ENCODE peak calls at places on chromosomes 3 and 15, in six cellular contexts. T, L, Y, Q, F and K are unnamed samples.
A peak's percentile ranks its signal among the peaks of the same experiment; 100 is the strongest.

GRCh38 chr3:132554437-132554836 is 42.6 kb upstream of the ACKR4 start:
- DNase-seq in T (no peak), L (no peak), Y (no peak), Q (no peak), F (no peak), K (peak; percentile 57)

GRCh38 chr15:84816694-84817460 is at the start of gene ALPK3:
- DNase-seq in T (no peak), L (peak; percentile 76), Y (no peak), Q (peak; percentile 84), F (peak; percentile 83), K (no peak)

GRCh38 chr3:127808197-127808596 is 14.1 kb downstream of the MGLL start:
- DNase-seq in T (no peak), L (no peak), Y (no peak), Q (no peak), F (no peak), K (no peak)

GRCh38 chr3:33167716-33168339 is 50.8 kb downstream of the SUSD5 start:
- DNase-seq in T (no peak), L (no peak), Y (no peak), Q (no peak), F (no peak), K (no peak)

GRCh38 chr15:91338763-91339162 is 238.7 kb downstream of the SV2B start:
- DNase-seq in T (no peak), L (no peak), Y (peak; percentile 37), Q (no peak), F (no peak), K (peak; percentile 5)

GRCh38 chr3:77825045-77825827 is 785.3 kb downstream of the ROBO2 start:
- DNase-seq in T (peak; percentile 88), L (no peak), Y (peak; percentile 99), Q (peak; percentile 92), F (no peak), K (peak; percentile 90)

GRCh38 chr3:114712728-114713492 is 419.1 kb downstream of the TIGIT start:
- DNase-seq in T (no peak), L (no peak), Y (peak; percentile 29), Q (no peak), F (no peak), K (no peak)

GRCh38 chr3:126211569-126211968 is 31.2 kb upstream of the ALDH1L1 start:
- DNase-seq in T (no peak), L (no peak), Y (no peak), Q (no peak), F (no peak), K (no peak)

GRCh38 chr15:38144921-38145320 is 107.7 kb upstream of the SPRED1 start:
- DNase-seq in T (no peak), L (no peak), Y (no peak), Q (no peak), F (no peak), K (peak; percentile 4)

GRCh38 chr3:45123030-45123429 is 23.1 kb downstream of the CDCP1 start:
- DNase-seq in T (peak; percentile 89), L (peak; percentile 81), Y (peak; percentile 94), Q (no peak), F (no peak), K (no peak)

GRCh38 chr15:75389791-75390382 is 21.5 kb upstream of the MAN2C1 start:
- DNase-seq in T (no peak), L (no peak), Y (no peak), Q (no peak), F (no peak), K (no peak)

GRCh38 chr15:69593981-69594966 is 141.7 kb downstream of the RPLP1 start:
- DNase-seq in T (no peak), L (no peak), Y (peak; percentile 50), Q (no peak), F (peak; percentile 41), K (peak; percentile 18)

GRCh38 chr15:69557340-69558137 is 104.9 kb downstream of the RPLP1 start:
- DNase-seq in T (peak; percentile 92), L (no peak), Y (peak; percentile 87), Q (no peak), F (no peak), K (peak; percentile 86)

GRCh38 chr3:111913163-111913763 is 54.2 kb downstream of the PHLDB2 start:
- DNase-seq in T (no peak), L (no peak), Y (no peak), Q (no peak), F (no peak), K (no peak)

GRCh38 chr3:152359385-152360248 is 90.9 kb downstream of the MBNL1 start:
- DNase-seq in T (no peak), L (no peak), Y (peak; percentile 66), Q (no peak), F (no peak), K (no peak)

GRCh38 chr15:92803852-92804609 is 96.1 kb upstream of the CHD2 start:
- DNase-seq in T (peak; percentile 100), L (peak; percentile 80), Y (peak; percentile 100), Q (peak; percentile 91), F (peak; percentile 82), K (peak; percentile 99)

GRCh38 chr3:184230603-184231528 is 1.5 kb downstream of the VWA5B2 start:
- DNase-seq in T (no peak), L (no peak), Y (peak; percentile 44), Q (peak; percentile 72), F (no peak), K (no peak)

GRCh38 chr3:112894258-112894657 is 47.6 kb upstream of the CD200R1L start:
- DNase-seq in T (no peak), L (no peak), Y (peak; percentile 43), Q (no peak), F (no peak), K (peak; percentile 18)

GRCh38 chr3:177749836-177750235 is 552.6 kb upstream of the TBL1XR1 start:
- DNase-seq in T (no peak), L (no peak), Y (peak; percentile 31), Q (no peak), F (no peak), K (no peak)

GRCh38 chr15:90099868-90100854 is 2.1 kb downstream of the IDH2 start:
- DNase-seq in T (peak; percentile 71), L (no peak), Y (peak; percentile 56), Q (no peak), F (peak; percentile 54), K (no peak)

GRCh38 chr3:40584625-40585189 is 59.9 kb downstream of the ZNF621 start:
- DNase-seq in T (peak; percentile 9), L (peak; percentile 57), Y (peak; percentile 55), Q (peak; percentile 94), F (peak; percentile 89), K (peak; percentile 81)
- TF ChIP-seq CTCF in T (peak; percentile 99), L (peak; percentile 83), Y (peak; percentile 100), Q (peak; percentile 92), F (peak; percentile 92), K (peak; percentile 99)

DNA sequence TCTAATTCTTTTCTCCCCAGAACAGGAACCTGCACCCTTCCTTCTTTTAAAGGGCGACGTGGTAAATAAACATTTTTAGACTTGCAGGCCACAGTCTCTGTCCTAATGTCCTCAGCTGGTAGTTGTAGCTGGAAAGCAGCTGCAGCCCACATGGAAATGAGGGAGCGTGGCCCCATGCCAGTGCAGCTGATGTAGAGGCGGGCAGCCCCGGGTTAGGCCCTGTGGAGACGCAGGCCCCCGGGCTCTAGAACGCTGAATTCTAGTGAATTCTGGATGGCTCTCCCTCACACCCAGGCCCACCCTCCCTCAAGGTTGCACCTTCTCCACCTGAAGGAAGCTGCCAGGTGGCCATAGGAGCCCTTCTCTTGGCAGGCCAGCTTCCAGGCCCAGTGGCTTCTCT is 52.3 kb downstream of the PGPEP1L start:
- DNase-seq in T (no peak), L (no peak), Y (no peak), Q (peak; percentile 82), F (peak; percentile 45), K (no peak)
- H3K36me3 ChIP-seq in T (peaks cover 33% of the 10 kb centered on the region), L (peaks cover 34% of the 10 kb centered on the region), Y (peaks cover 10% of the 10 kb centered on the region), Q (peaks cover 40% of the 10 kb centered on the region), F (peaks cover 42% of the 10 kb centered on the region), K (peaks cover 25% of the 10 kb centered on the region)

DNA sequence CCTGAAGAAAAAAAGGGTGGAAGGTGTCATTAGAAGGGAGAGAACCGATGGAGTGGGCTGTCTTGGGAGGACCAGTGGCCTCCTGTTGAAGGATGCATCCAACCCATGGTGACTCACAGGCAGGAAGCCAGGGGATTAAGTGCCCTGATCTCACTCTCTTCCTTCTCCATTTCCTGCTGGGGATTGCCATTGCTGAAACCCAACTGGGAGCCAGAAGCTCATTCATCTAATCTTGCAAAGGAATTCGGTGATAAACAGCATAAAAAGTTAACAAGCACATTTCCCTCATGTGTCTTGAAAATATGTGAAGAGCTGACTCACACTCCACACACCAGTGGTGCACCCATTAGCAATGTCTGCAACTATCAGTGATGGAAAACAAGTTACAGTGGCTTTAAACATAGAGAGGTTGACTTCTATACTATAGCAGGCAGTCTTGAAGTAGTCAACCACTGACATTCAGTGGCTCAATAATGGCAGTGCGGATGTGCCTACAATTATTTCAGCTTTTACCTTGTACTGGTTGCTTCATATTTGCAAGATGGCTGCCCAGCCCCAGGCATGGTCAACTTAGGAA is 12.8 kb upstream of the CSRNP1 start:
- DNase-seq in T (peak; percentile 87), L (no peak), Y (peak; percentile 79), Q (no peak), F (no peak), K (peak; percentile 92)
- TF ChIP-seq CTCF in T (no peak), L (no peak), Y (no peak), Q (no peak), F (no peak), K (no peak)

DNA sequence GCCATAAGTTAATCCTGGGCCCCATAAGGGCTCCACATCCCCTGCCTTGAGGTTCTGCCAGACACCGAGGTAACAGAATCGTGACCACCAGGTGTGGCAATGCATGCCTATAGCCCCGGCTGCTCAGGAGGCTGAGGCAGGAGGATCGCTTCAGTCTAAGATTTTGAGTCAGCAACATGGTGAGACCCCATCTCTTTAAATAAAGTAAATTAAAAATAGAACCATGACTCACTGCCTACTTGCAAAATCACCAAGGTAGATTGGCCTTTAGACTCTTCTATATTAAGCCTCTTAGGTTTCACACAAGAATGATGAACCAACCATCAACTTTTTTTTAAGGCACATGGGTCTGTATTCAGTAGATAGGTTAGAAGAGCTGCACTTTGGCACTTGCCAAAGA is 9.7 kb downstream of the WDR5B start:
- DNase-seq in T (no peak), L (no peak), Y (no peak), Q (no peak), F (no peak), K (no peak)
- H3K36me3 ChIP-seq in T (peaks cover 1% of the 10 kb centered on the region), L (peaks cover 32% of the 10 kb centered on the region), Y (peaks cover 14% of the 10 kb centered on the region), Q (peaks cover 77% of the 10 kb centered on the region), F (peaks cover 66% of the 10 kb centered on the region), K (no peaks in the 10 kb centered on the region)

DNA sequence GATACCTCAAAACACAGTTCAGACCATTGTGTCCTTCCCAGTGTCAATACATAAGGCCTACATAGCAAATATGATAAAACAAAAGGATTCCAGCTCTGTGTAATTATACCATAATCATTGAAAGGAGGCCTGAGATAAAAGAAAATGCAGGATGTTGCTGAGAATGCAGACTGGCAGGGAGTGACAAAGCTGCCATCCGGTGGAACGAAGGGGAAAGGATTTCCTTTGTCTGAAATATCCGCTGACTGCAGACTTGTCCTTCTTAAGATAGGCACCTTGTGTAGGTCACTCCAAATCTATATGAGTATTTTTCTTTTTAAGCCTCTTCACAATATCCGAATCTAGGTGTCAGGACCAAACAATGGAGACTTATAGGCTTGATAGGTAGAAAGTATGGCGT is 108.0 kb downstream of the KCNH8 start:
- DNase-seq in T (no peak), L (no peak), Y (no peak), Q (no peak), F (no peak), K (no peak)
- TF ChIP-seq CTCF in T (no peak), L (no peak), Y (no peak), Q (no peak), F (no peak), K (no peak)

GRCh38 chr15:43886558-43886957 is 59.8 kb downstream of the WDR76 start:
- DNase-seq in T (no peak), L (no peak), Y (no peak), Q (no peak), F (no peak), K (no peak)
- H3K36me3 ChIP-seq in T (no peaks in the 10 kb centered on the region), L (no peaks in the 10 kb centered on the region), Y (peaks cover 10% of the 10 kb centered on the region), Q (no peaks in the 10 kb centered on the region), F (no peaks in the 10 kb centered on the region), K (no peaks in the 10 kb centered on the region)